ENCODE peak calls at places on chromosomes 16 and 17, in eight cellular contexts. One of them, this sample, is unnamed.

GRCh38 chr16:66457888-66458287 is 30.8 kb downstream of the BEAN1 start:
- DNase-seq in upper lobe of right lung: no peak
- DNase-seq in NCI-H1417: no peak
- DNase-seq in EL: peak
- DNase-seq in NCI-H446: no peak
- DNase-seq in AG08395: peak
- DNase-seq in IMR-90: peak
- DNase-seq in GM03348: no peak
- DNase-seq in this sample: no peak

GRCh38 chr17:47732399-47733046 is 513 bp upstream of the TBX21 start:
- DNase-seq in upper lobe of right lung: peak
- DNase-seq in IMR-90: no peak
- DNase-seq in EL: no peak
- DNase-seq in NCI-H446: no peak
- DNase-seq in NCI-H1417: no peak
- DNase-seq in AG08395: no peak
- DNase-seq in GM03348: no peak
- DNase-seq in this sample: no peak

GRCh38 chr17:4587803-4588202 is 3.5 kb downstream of the SMTNL2 start:
- DNase-seq in EL: no peak
- DNase-seq in IMR-90: no peak
- DNase-seq in NCI-H446: no peak
- DNase-seq in AG08395: no peak
- DNase-seq in GM03348: no peak
- DNase-seq in upper lobe of right lung: peak
- DNase-seq in NCI-H1417: no peak
- DNase-seq in this sample: no peak

GRCh38 chr17:77892031-77892430 is 66.5 kb upstream of the TNRC6C start:
- DNase-seq in upper lobe of right lung: peak
- DNase-seq in EL: no peak
- DNase-seq in GM03348: no peak
- DNase-seq in AG08395: no peak
- DNase-seq in IMR-90: no peak
- DNase-seq in NCI-H446: no peak
- DNase-seq in NCI-H1417: no peak
- DNase-seq in this sample: no peak

GRCh38 chr16:30535106-30535776 is 583 bp upstream of the ZNF747 start:
- DNase-seq in GM03348: no peak
- DNase-seq in NCI-H446: peak
- DNase-seq in EL: no peak
- DNase-seq in AG08395: no peak
- DNase-seq in IMR-90: no peak
- DNase-seq in upper lobe of right lung: no peak
- DNase-seq in NCI-H1417: no peak
- DNase-seq in this sample: no peak

GRCh38 chr16:57262841-57263584 is 18.0 kb downstream of the ARL2BP start:
- DNase-seq in EL: no peak
- DNase-seq in AG08395: no peak
- DNase-seq in upper lobe of right lung: peak
- DNase-seq in NCI-H446: no peak
- DNase-seq in GM03348: no peak
- DNase-seq in NCI-H1417: no peak
- DNase-seq in IMR-90: no peak
- DNase-seq in this sample: no peak

GRCh38 chr17:44334315-44335181 is 9.9 kb upstream of the SLC25A39 start:
- DNase-seq in NCI-H446: no peak
- DNase-seq in NCI-H1417: no peak
- DNase-seq in IMR-90: peak
- DNase-seq in upper lobe of right lung: no peak
- DNase-seq in EL: no peak
- DNase-seq in AG08395: no peak
- DNase-seq in GM03348: no peak
- DNase-seq in this sample: no peak

GRCh38 chr16:85612191-85612800 is 826 bp upstream of the GSE1 start:
- DNase-seq in EL: peak
- DNase-seq in NCI-H1417: peak
- DNase-seq in NCI-H446: peak
- DNase-seq in IMR-90: peak
- DNase-seq in upper lobe of right lung: peak
- DNase-seq in GM03348: peak
- DNase-seq in AG08395: peak
- DNase-seq in this sample: peak

GRCh38 chr17:47694818-47695663 is 1.1 kb downstream of the TBKBP1 start:
- DNase-seq in EL: peak
- DNase-seq in AG08395: peak
- DNase-seq in NCI-H1417: no peak
- DNase-seq in GM03348: peak
- DNase-seq in IMR-90: peak
- DNase-seq in upper lobe of right lung: peak
- DNase-seq in NCI-H446: no peak
- DNase-seq in this sample: peak

GRCh38 chr17:79027274-79027924 is 3.4 kb downstream of the C1QTNF1 start:
- DNase-seq in NCI-H446: no peak
- DNase-seq in NCI-H1417: peak
- DNase-seq in GM03348: no peak
- DNase-seq in IMR-90: no peak
- DNase-seq in upper lobe of right lung: peak
- DNase-seq in AG08395: no peak
- DNase-seq in EL: peak
- DNase-seq in this sample: no peak

GRCh38 chr16:66248096-66248495 is 118.4 kb upstream of the CDH5 start:
- DNase-seq in GM03348: peak
- DNase-seq in EL: peak
- DNase-seq in IMR-90: peak
- DNase-seq in upper lobe of right lung: no peak
- DNase-seq in NCI-H446: no peak
- DNase-seq in NCI-H1417: no peak
- DNase-seq in AG08395: peak
- DNase-seq in this sample: no peak

GRCh38 chr17:58517928-58518609 is 3.6 kb upstream of the MTMR4 start:
- DNase-seq in NCI-H446: peak
- DNase-seq in upper lobe of right lung: peak
- DNase-seq in GM03348: peak
- DNase-seq in IMR-90: peak
- DNase-seq in EL: peak
- DNase-seq in NCI-H1417: peak
- DNase-seq in AG08395: peak
- DNase-seq in this sample: peak

GRCh38 chr17:66950886-66951604 is 13.5 kb upstream of the CACNG4 start:
- DNase-seq in NCI-H446: no peak
- DNase-seq in EL: no peak
- DNase-seq in GM03348: no peak
- DNase-seq in IMR-90: no peak
- DNase-seq in AG08395: no peak
- DNase-seq in NCI-H1417: no peak
- DNase-seq in upper lobe of right lung: no peak
- DNase-seq in this sample: no peak

GRCh38 chr17:57211543-57211942 is 44.8 kb upstream of the MSI2 start:
- DNase-seq in GM03348: no peak
- DNase-seq in EL: peak
- DNase-seq in NCI-H446: no peak
- DNase-seq in AG08395: peak
- DNase-seq in upper lobe of right lung: no peak
- DNase-seq in NCI-H1417: no peak
- DNase-seq in IMR-90: peak
- DNase-seq in this sample: no peak

GRCh38 chr17:43714338-43715149 is 44.0 kb downstream of the SOST start:
- DNase-seq in AG08395: peak
- DNase-seq in IMR-90: peak
- DNase-seq in NCI-H446: no peak
- DNase-seq in GM03348: peak
- DNase-seq in upper lobe of right lung: no peak
- DNase-seq in EL: peak
- DNase-seq in NCI-H1417: no peak
- DNase-seq in this sample: no peak

GRCh38 chr16:87459833-87460232 is 33.0 kb downstream of the ZCCHC14 start:
- DNase-seq in NCI-H446: no peak
- DNase-seq in NCI-H1417: no peak
- DNase-seq in GM03348: no peak
- DNase-seq in EL: no peak
- DNase-seq in upper lobe of right lung: peak
- DNase-seq in AG08395: no peak
- DNase-seq in IMR-90: no peak
- DNase-seq in this sample: no peak

GRCh38 chr17:44829558-44830358 is at the start of gene GJC1:
- DNase-seq in NCI-H1417: peak
- DNase-seq in upper lobe of right lung: peak
- DNase-seq in EL: peak
- DNase-seq in NCI-H446: peak
- DNase-seq in IMR-90: no peak
- DNase-seq in GM03348: peak
- DNase-seq in AG08395: peak
- DNase-seq in this sample: no peak

GRCh38 chr17:82876602-82877391 is 37.0 kb upstream of the ZNF750 start:
- DNase-seq in AG08395: peak
- DNase-seq in EL: peak
- DNase-seq in upper lobe of right lung: peak
- DNase-seq in IMR-90: peak
- DNase-seq in NCI-H446: peak
- DNase-seq in NCI-H1417: peak
- DNase-seq in GM03348: peak
- DNase-seq in this sample: no peak

GRCh38 chr17:67525239-67526135 is 148.4 kb downstream of the PITPNC1 start:
- DNase-seq in IMR-90: no peak
- DNase-seq in NCI-H446: no peak
- DNase-seq in GM03348: no peak
- DNase-seq in AG08395: no peak
- DNase-seq in EL: no peak
- DNase-seq in upper lobe of right lung: no peak
- DNase-seq in NCI-H1417: peak
- DNase-seq in this sample: no peak

GRCh38 chr17:15007001-15007400 is 258.1 kb downstream of the PMP22 start:
- DNase-seq in EL: no peak
- DNase-seq in IMR-90: no peak
- DNase-seq in GM03348: no peak
- DNase-seq in NCI-H446: no peak
- DNase-seq in AG08395: no peak
- DNase-seq in NCI-H1417: no peak
- DNase-seq in upper lobe of right lung: no peak
- DNase-seq in this sample: no peak